ENCODE peak calls at places on chromosomes 5 and 9, in ten cellular contexts. Z, E, P, N, K, F, A, C, L and X are unnamed samples.

GRCh38 chr5:51484326-51484725 is 101.1 kb downstream of the ISL1 start:
- DNase-seq in Z (no peak), E (no peak), P (no peak), N (no peak), K (no peak), F (no peak), A (no peak), C (no peak), L (no peak), X (no peak)

GRCh38 chr5:111902436-111902835 is 145.4 kb upstream of the NREP start:
- DNase-seq in Z (no peak), E (no peak), P (no peak), N (no peak), K (no peak), F (no peak), A (no peak), C (no peak), L (no peak), X (no peak)

GRCh38 chr5:146048994-146049703 is 56.2 kb downstream of the PLAC8L1 start:
- DNase-seq in Z (peak; percentile 81), E (peak; percentile 85), P (peak; percentile 47), N (no peak), K (peak; percentile 76), F (peak; percentile 32), A (peak; percentile 57), C (no peak), L (peak; percentile 75), X (peak; percentile 71)

GRCh38 chr5:79727722-79728355 is 38.2 kb downstream of the CMYA5 start:
- DNase-seq in Z (no peak), E (peak; percentile 54), P (no peak), N (no peak), K (no peak), F (peak; percentile 63), A (no peak), C (no peak), L (no peak), X (no peak)

GRCh38 chr5:154302181-154302580 is 111.6 kb downstream of the GALNT10 start:
- DNase-seq in Z (no peak), E (peak; percentile 50), P (no peak), N (peak; percentile 65), K (no peak), F (peak; percentile 72), A (peak; percentile 78), C (no peak), L (no peak), X (peak; percentile 96)

GRCh38 chr9:113673726-113674125 is 202.4 kb upstream of the ZNF618 start:
- DNase-seq in Z (no peak), E (peak; percentile 29), P (no peak), N (no peak), K (no peak), F (no peak), A (no peak), C (no peak), L (no peak), X (no peak)

GRCh38 chr9:75855509-75855908 is 35.0 kb upstream of the PCSK5 start:
- DNase-seq in Z (peak; percentile 43), E (peak; percentile 20), P (no peak), N (no peak), K (peak; percentile 25), F (no peak), A (no peak), C (no peak), L (peak; percentile 49), X (peak; percentile 18)

GRCh38 chr9:94150890-94151660 is 66.8 kb downstream of the PTPDC1 start:
- DNase-seq in Z (no peak), E (no peak), P (no peak), N (no peak), K (no peak), F (no peak), A (no peak), C (no peak), L (no peak), X (no peak)

GRCh38 chr5:121156565-121156964 is 692.5 kb downstream of the PRR16 start:
- DNase-seq in Z (no peak), E (no peak), P (no peak), N (no peak), K (no peak), F (no peak), A (no peak), C (no peak), L (no peak), X (no peak)

GRCh38 chr9:91334053-91334452 is 27.7 kb downstream of the AUH start:
- DNase-seq in Z (no peak), E (no peak), P (no peak), N (no peak), K (no peak), F (no peak), A (no peak), C (no peak), L (no peak), X (no peak)

DNA sequence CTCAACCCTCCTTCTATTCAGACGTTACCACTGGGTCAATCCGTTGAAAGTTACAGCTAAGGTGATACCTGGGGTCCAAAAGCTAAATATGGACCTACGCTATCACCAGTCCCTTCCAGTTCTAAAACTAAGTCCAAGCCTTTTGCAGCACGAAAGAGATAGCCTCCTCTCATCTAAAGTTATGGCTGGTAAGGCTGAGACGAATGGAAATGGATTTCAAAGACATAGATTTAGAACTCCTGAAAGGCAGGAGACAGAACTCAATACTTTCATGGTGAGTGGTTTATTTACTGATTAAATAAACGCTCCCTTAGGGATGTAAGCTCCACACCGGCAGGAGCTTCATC is 751 bp upstream of the RIC1 start:
- DNase-seq in Z (peak; percentile 9), E (no peak), P (no peak), N (no peak), K (no peak), F (no peak), A (no peak), C (no peak), L (no peak), X (no peak)
- TF ChIP-seq CTCF in Z (no peak), E (no peak), P (no peak), N (no peak), K (no peak), F (no peak), A (no peak), C (no peak), L (no peak), X (no peak)

GRCh38 chr5:57175586-57175985 is 1.7 kb downstream of the GPBP1 start:
- DNase-seq in Z (peak; percentile 37), E (no peak), P (no peak), N (no peak), K (no peak), F (no peak), A (no peak), C (no peak), L (peak; percentile 39), X (peak; percentile 55)

GRCh38 chr5:57179262-57179960 is 5.6 kb downstream of the GPBP1 start:
- DNase-seq in Z (no peak), E (no peak), P (no peak), N (no peak), K (no peak), F (no peak), A (no peak), C (no peak), L (no peak), X (no peak)

GRCh38 chr5:57176350-57176857 is 2.5 kb downstream of the GPBP1 start:
- DNase-seq in Z (no peak), E (peak; percentile 70), P (no peak), N (no peak), K (no peak), F (no peak), A (no peak), C (no peak), L (no peak), X (no peak)

GRCh38 chr5:57174850-57175525 is 1.1 kb downstream of the GPBP1 start:
- DNase-seq in Z (peak; percentile 19), E (no peak), P (no peak), N (no peak), K (no peak), F (no peak), A (no peak), C (no peak), L (no peak), X (no peak)

DNA sequence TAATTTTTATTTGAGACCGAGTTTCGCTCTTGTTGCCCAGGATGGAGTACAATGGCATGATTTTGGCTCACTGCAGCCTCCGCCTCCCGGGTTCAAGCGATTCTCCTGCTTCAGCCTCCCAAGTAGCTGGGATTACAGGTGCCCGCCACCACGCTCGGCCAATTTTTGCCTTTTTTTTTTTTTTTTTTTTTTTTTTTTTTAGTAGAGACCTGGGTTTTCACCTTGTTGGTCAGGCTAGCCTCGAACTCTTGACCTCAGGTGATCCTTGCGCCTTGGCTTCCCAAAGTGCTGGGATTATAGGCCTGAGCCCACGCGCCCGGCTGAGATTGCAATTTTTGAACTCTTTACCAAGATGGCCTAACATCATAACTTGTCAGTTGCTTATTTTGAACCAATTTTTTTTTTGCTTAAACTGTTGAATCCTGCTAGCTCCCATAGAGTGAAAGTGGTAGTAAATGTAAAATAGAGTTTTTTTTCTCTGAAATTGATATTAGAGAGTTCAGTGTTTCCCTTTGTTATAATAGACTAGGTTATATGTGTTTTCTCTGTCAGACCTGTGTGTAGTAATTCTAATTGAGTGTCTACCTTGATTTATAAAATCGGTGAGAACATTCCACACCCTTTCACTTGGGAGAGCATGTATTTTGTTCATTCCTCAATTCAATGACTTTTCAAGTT is 3.8 kb downstream of the GPBP1 start:
- DNase-seq in Z (no peak), E (no peak), P (no peak), N (no peak), K (no peak), F (no peak), A (no peak), C (no peak), L (no peak), X (no peak)
- H3K4me3 ChIP-seq in Z (peak overlapping the region; percentile 66), E (peak overlapping the region; percentile 58), P (peak overlapping the region; percentile 77), N (peak overlapping the region; percentile 64), K (peak overlapping the region; percentile 1), F (no peak overlapping the region), A (no peak overlapping the region), C (peak overlapping the region; percentile 87), L (no peak overlapping the region), X (peak overlapping the region; percentile 92)

GRCh38 chr5:110824936-110825441 is 86.2 kb downstream of the SLC25A46 start:
- DNase-seq in Z (no peak), E (no peak), P (no peak), N (no peak), K (no peak), F (no peak), A (no peak), C (no peak), L (no peak), X (no peak)
- H3K9me3 ChIP-seq in Z (peaks cover 7% of the 10 kb centered on the region), E (peaks cover 2% of the 10 kb centered on the region), P (no peaks in the 10 kb centered on the region), N (peaks cover 26% of the 10 kb centered on the region), K (no peaks in the 10 kb centered on the region), F (peaks cover 44% of the 10 kb centered on the region), A (no peaks in the 10 kb centered on the region), C (peaks cover 3% of the 10 kb centered on the region), L (no peaks in the 10 kb centered on the region), X (no peaks in the 10 kb centered on the region)

DNA sequence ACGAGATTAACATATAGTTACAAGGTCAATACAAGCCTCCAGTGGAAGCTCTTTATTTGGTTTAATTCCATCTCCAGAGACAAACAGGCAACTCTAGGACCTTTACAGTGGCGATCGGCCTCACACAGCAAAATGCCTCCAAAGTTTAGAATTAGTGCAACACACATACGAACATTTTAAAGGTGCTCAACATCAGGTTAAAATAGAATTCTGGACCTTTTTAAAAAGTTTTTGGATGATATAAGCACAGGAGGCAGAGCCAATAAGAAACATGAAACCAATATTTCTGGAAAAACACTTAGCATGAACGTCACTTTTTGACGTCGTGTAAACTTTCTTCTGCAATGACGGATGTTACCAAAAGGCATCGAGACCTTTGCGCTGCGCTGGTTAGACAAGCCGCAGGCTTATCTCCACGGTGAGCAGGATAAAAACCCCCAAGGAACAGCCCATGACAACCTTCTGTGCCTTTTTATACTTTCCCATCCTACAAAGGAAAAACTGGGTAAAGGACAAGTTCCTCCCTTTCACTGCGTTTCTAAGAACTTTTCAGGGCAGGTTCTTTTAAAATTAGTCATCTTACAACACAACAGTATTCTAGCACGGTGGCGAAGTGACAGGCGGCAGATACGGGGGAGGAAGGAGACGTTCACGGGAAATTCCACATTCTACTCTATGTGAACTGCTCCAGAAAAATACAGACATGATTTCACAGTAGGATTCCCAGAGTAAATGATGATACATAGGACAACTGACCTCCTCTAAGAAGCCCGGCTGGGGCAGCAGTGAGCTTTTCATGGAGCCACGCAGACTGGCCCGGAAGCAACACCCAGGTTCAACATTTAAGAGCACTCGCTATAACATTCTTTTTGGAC is 52.2 kb downstream of the USP20 start:
- DNase-seq in Z (no peak), E (peak; percentile 74), P (no peak), N (no peak), K (no peak), F (peak; percentile 40), A (no peak), C (peak; percentile 56), L (peak; percentile 45), X (no peak)
- TF ChIP-seq CTCF in Z (no peak), E (peak; percentile 53), P (no peak), N (peak; percentile 10), K (no peak), F (peak; percentile 19), A (no peak), C (no peak), L (no peak), X (no peak)